ENCODE peak calls at places on chromosomes 7 and 10, in four cellular contexts. H, C, M and T are unnamed samples.

GRCh38 chr7:47358944-47359588 is 222.8 kb downstream of the TNS3 start:
- DNase-seq in H (no peak), C (no peak), M (no peak), T (no peak)

GRCh38 chr7:3518546-3518945 is 217.5 kb downstream of the SDK1 start:
- DNase-seq in H (no peak), C (no peak), M (no peak), T (no peak)

GRCh38 chr7:55133630-55134392 is 115.0 kb downstream of the EGFR start:
- DNase-seq in H (no peak), C (peak; percentile 65), M (no peak), T (no peak)

GRCh38 chr10:35306852-35307251 is 29.5 kb upstream of the CCNY start:
- DNase-seq in H (no peak), C (no peak), M (no peak), T (no peak)

GRCh38 chr10:71837085-71837827 is 13.8 kb downstream of the PSAP start:
- DNase-seq in H (peak; percentile 56), C (no peak), M (no peak), T (no peak)

GRCh38 chr10:68212721-68213352 is 19.1 kb downstream of the ATOH7 start:
- DNase-seq in H (peak; percentile 51), C (no peak), M (no peak), T (peak; percentile 59)

GRCh38 chr7:40918701-40919271 is 784.0 kb downstream of the SUGCT start:
- DNase-seq in H (no peak), C (no peak), M (no peak), T (no peak)

GRCh38 chr7:30173058-30173897 is 38.5 kb downstream of the MTURN start:
- DNase-seq in H (peak; percentile 97), C (no peak), M (no peak), T (peak; percentile 82)

GRCh38 chr10:133195096-133195495 is 34.9 kb upstream of the UTF1 start:
- DNase-seq in H (no peak), C (no peak), M (no peak), T (no peak)

GRCh38 chr7:117493460-117493859 is 13.6 kb downstream of the CFTR start:
- DNase-seq in H (no peak), C (no peak), M (no peak), T (no peak)

GRCh38 chr7:144884913-144885312 is 49.1 kb upstream of the TPK1 start:
- DNase-seq in H (no peak), C (no peak), M (no peak), T (no peak)

GRCh38 chr7:43694399-43694748 is 34.9 kb downstream of the COA1 start:
- DNase-seq in H (no peak), C (peak; percentile 55), M (no peak), T (no peak)